ENCODE peak calls at places on chromosome 2, in seven cellular contexts. One of them, this sample, is unnamed.

GRCh38 chr2:174522553-174522952 is 35.7 kb upstream of the GPR155 start:
- DNase-seq in H1: no peak
- DNase-seq in A549: no peak
- DNase-seq in HepG2: no peak
- DNase-seq in GM12878: no peak
- DNase-seq in K562: no peak
- DNase-seq in SK-N-SH: peak; percentile 34
- DNase-seq in this sample: peak; percentile 11

GRCh38 chr2:69074926-69075325 is 61.9 kb downstream of the ANTXR1 start:
- DNase-seq in HepG2: no peak
- DNase-seq in GM12878: no peak
- DNase-seq in A549: no peak
- DNase-seq in H1: no peak
- DNase-seq in K562: no peak
- DNase-seq in SK-N-SH: no peak
- DNase-seq in this sample: no peak

GRCh38 chr2:177724398-177725287 is 332.1 kb downstream of the AGPS start:
- DNase-seq in SK-N-SH: peak; percentile 60
- DNase-seq in GM12878: no peak
- DNase-seq in K562: peak; percentile 76
- DNase-seq in A549: peak; percentile 54
- DNase-seq in HepG2: peak; percentile 47
- DNase-seq in H1: peak; percentile 13
- DNase-seq in this sample: peak; percentile 42

GRCh38 chr2:97848347-97848746 is 135.0 kb downstream of the ZAP70 start:
- DNase-seq in SK-N-SH: no peak
- DNase-seq in HepG2: no peak
- DNase-seq in K562: no peak
- DNase-seq in H1: no peak
- DNase-seq in GM12878: no peak
- DNase-seq in A549: no peak
- DNase-seq in this sample: no peak

GRCh38 chr2:55901941-55902340 is 21.6 kb downstream of the EFEMP1 start:
- DNase-seq in K562: no peak
- DNase-seq in GM12878: no peak
- DNase-seq in A549: no peak
- DNase-seq in H1: no peak
- DNase-seq in SK-N-SH: no peak
- DNase-seq in HepG2: no peak
- DNase-seq in this sample: no peak

GRCh38 chr2:174210861-174211260 is 37.5 kb downstream of the OLA1 start:
- DNase-seq in K562: no peak
- DNase-seq in SK-N-SH: no peak
- DNase-seq in HepG2: no peak
- DNase-seq in GM12878: no peak
- DNase-seq in A549: no peak
- DNase-seq in H1: no peak
- DNase-seq in this sample: no peak

GRCh38 chr2:174683392-174683759 is 80.9 kb downstream of the CHRNA1 start:
- DNase-seq in SK-N-SH: peak; percentile 49
- DNase-seq in A549: peak; percentile 50
- DNase-seq in K562: no peak
- DNase-seq in H1: no peak
- DNase-seq in HepG2: no peak
- DNase-seq in GM12878: no peak
- DNase-seq in this sample: peak; percentile 52

GRCh38 chr2:19321946-19322345 is 36.5 kb downstream of the OSR1 start:
- DNase-seq in HepG2: peak; percentile 30
- DNase-seq in GM12878: no peak
- DNase-seq in K562: no peak
- DNase-seq in A549: no peak
- DNase-seq in H1: no peak
- DNase-seq in SK-N-SH: no peak
- DNase-seq in this sample: peak; percentile 59

GRCh38 chr2:10514743-10515142 is 66.6 kb upstream of the ODC1 start:
- DNase-seq in A549: peak; percentile 73
- DNase-seq in H1: no peak
- DNase-seq in K562: no peak
- DNase-seq in HepG2: no peak
- DNase-seq in GM12878: no peak
- DNase-seq in SK-N-SH: peak; percentile 3
- DNase-seq in this sample: peak; percentile 92

GRCh38 chr2:122180972-122181371 is 425.5 kb downstream of the TSN start:
- DNase-seq in GM12878: no peak
- DNase-seq in SK-N-SH: no peak
- DNase-seq in H1: no peak
- DNase-seq in K562: no peak
- DNase-seq in HepG2: no peak
- DNase-seq in A549: no peak
- DNase-seq in this sample: no peak

GRCh38 chr2:108396845-108397244 is 19.1 kb downstream of the SULT1C4 start:
- DNase-seq in SK-N-SH: no peak
- DNase-seq in HepG2: peak; percentile 57
- DNase-seq in H1: no peak
- DNase-seq in GM12878: no peak
- DNase-seq in A549: no peak
- DNase-seq in K562: no peak
- DNase-seq in this sample: peak; percentile 47
- TF ChIP-seq RFX5 in SK-N-SH: no peak
- TF ChIP-seq RFX5 in HepG2: no peak
- TF ChIP-seq RFX5 in H1: no peak
- TF ChIP-seq RFX5 in GM12878: no peak
- TF ChIP-seq RFX5 in A549: no peak
- TF ChIP-seq RFX5 in K562: no peak
- TF ChIP-seq RFX5 in this sample: no peak

GRCh38 chr2:27587025-27587424 is 4.2 kb downstream of the ZNF512 start:
- DNase-seq in HepG2: no peak
- DNase-seq in A549: no peak
- DNase-seq in H1: no peak
- DNase-seq in GM12878: no peak
- DNase-seq in K562: no peak
- DNase-seq in SK-N-SH: no peak
- DNase-seq in this sample: no peak
- H3K9me3 ChIP-seq in HepG2: no peaks in the 10 kb centered on the region
- H3K9me3 ChIP-seq in A549: peaks cover 6% of the 10 kb centered on the region
- H3K9me3 ChIP-seq in H1: no peaks in the 10 kb centered on the region
- H3K9me3 ChIP-seq in GM12878: peaks cover 7% of the 10 kb centered on the region
- H3K9me3 ChIP-seq in K562: no peaks in the 10 kb centered on the region
- H3K9me3 ChIP-seq in SK-N-SH: peaks cover 16% of the 10 kb centered on the region
- H3K9me3 ChIP-seq in this sample: peaks cover 4% of the 10 kb centered on the region

GRCh38 chr2:65453916-65454315 is 21.5 kb upstream of the SPRED2 start:
- DNase-seq in A549: no peak
- DNase-seq in K562: no peak
- DNase-seq in SK-N-SH: no peak
- DNase-seq in H1: no peak
- DNase-seq in GM12878: no peak
- DNase-seq in HepG2: no peak
- DNase-seq in this sample: peak; percentile 11
- TF ChIP-seq RFX5 in A549: no peak
- TF ChIP-seq RFX5 in K562: no peak
- TF ChIP-seq RFX5 in SK-N-SH: no peak
- TF ChIP-seq RFX5 in H1: no peak
- TF ChIP-seq RFX5 in GM12878: no peak
- TF ChIP-seq RFX5 in HepG2: no peak
- TF ChIP-seq RFX5 in this sample: no peak

GRCh38 chr2:99278793-99279291 is 22.2 kb downstream of the LYG1 start:
- DNase-seq in HepG2: peak; percentile 99
- DNase-seq in A549: no peak
- DNase-seq in GM12878: no peak
- DNase-seq in K562: no peak
- DNase-seq in SK-N-SH: no peak
- DNase-seq in H1: no peak
- DNase-seq in this sample: peak; percentile 92

GRCh38 chr2:99275882-99276281 is 20.4 kb upstream of the LYG2 start:
- DNase-seq in HepG2: no peak
- DNase-seq in K562: no peak
- DNase-seq in H1: no peak
- DNase-seq in GM12878: no peak
- DNase-seq in A549: no peak
- DNase-seq in SK-N-SH: no peak
- DNase-seq in this sample: no peak

GRCh38 chr2:99285521-99285920 is 15.5 kb downstream of the LYG1 start:
- DNase-seq in H1: no peak
- DNase-seq in SK-N-SH: no peak
- DNase-seq in A549: no peak
- DNase-seq in GM12878: no peak
- DNase-seq in HepG2: no peak
- DNase-seq in K562: no peak
- DNase-seq in this sample: no peak

GRCh38 chr2:99279969-99280695 is 20.9 kb downstream of the LYG1 start:
- DNase-seq in HepG2: peak; percentile 26
- DNase-seq in A549: no peak
- DNase-seq in SK-N-SH: no peak
- DNase-seq in GM12878: no peak
- DNase-seq in K562: no peak
- DNase-seq in H1: no peak
- DNase-seq in this sample: no peak
- H3K9me3 ChIP-seq in HepG2: peaks cover 10% of the 10 kb centered on the region
- H3K9me3 ChIP-seq in A549: peaks cover 4% of the 10 kb centered on the region
- H3K9me3 ChIP-seq in SK-N-SH: peaks cover 3% of the 10 kb centered on the region
- H3K9me3 ChIP-seq in GM12878: no peaks in the 10 kb centered on the region
- H3K9me3 ChIP-seq in K562: no peaks in the 10 kb centered on the region
- H3K9me3 ChIP-seq in H1: no peaks in the 10 kb centered on the region
- H3K9me3 ChIP-seq in this sample: peaks cover 4% of the 10 kb centered on the region

DNA sequence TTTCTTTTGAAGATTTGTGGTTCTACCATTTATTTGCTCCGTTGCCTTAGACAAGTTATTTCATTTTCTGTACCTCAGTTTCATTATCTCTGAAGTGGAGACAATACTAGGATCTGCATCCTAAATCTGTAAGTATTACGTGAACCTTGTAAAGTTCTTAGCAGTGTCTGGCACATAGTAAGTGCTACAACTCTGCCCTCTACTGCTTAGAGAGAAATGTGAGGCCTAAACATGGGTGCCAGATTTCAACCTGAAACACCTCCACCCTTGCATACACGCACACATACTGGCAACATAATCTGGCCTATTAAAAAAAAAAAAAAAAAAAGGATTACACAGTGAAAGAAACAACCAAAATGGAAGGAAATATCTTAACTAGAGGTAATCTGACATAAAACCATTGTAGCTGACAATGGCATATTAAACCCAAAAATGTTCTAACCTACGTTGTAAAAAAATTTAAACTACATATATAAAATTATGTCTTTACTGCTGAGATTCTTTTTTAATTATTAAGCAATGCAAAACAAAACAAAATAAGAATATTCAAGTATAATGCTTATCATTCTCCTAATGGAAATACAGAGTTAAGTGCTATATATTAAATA is 132.6 kb downstream of the MAP2 start:
- DNase-seq in SK-N-SH: peak; percentile 27
- DNase-seq in HepG2: peak; percentile 32
- DNase-seq in A549: peak; percentile 8
- DNase-seq in K562: no peak
- DNase-seq in GM12878: no peak
- DNase-seq in H1: no peak
- DNase-seq in this sample: peak; percentile 59
- TF ChIP-seq RFX5 in SK-N-SH: no peak
- TF ChIP-seq RFX5 in HepG2: no peak
- TF ChIP-seq RFX5 in A549: no peak
- TF ChIP-seq RFX5 in K562: no peak
- TF ChIP-seq RFX5 in GM12878: no peak
- TF ChIP-seq RFX5 in H1: no peak
- TF ChIP-seq RFX5 in this sample: no peak

DNA sequence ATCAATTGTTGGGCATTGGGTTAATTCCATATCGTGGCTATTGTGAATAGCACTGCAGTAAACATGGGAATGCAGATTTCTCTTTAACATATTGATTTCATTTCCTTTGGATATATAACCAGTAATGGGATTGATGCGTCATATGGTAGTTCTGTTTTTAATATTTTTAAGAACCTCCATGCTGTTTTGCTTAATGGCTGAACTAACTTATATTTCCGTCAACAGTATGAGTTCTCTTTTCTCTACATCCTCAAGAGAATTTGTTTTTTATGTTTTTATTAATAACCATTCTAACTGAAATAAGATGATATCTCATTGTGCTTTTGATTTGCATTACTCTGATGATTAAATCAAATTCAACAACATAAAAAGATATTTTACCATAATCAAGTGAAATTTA is 228.5 kb upstream of the FSIP2 start:
- DNase-seq in A549: no peak
- DNase-seq in GM12878: no peak
- DNase-seq in K562: no peak
- DNase-seq in SK-N-SH: no peak
- DNase-seq in HepG2: no peak
- DNase-seq in H1: no peak
- DNase-seq in this sample: no peak
- H3K9me3 ChIP-seq in A549: peaks cover 2% of the 10 kb centered on the region
- H3K9me3 ChIP-seq in GM12878: no peaks in the 10 kb centered on the region
- H3K9me3 ChIP-seq in K562: no peaks in the 10 kb centered on the region
- H3K9me3 ChIP-seq in SK-N-SH: peaks cover 19% of the 10 kb centered on the region
- H3K9me3 ChIP-seq in HepG2: peaks cover 67% of the 10 kb centered on the region
- H3K9me3 ChIP-seq in H1: peaks cover 20% of the 10 kb centered on the region
- H3K9me3 ChIP-seq in this sample: peaks cover 5% of the 10 kb centered on the region

GRCh38 chr2:88090446-88091283 is 23.0 kb downstream of the SMYD1 start:
- DNase-seq in K562: no peak
- DNase-seq in GM12878: no peak
- DNase-seq in HepG2: no peak
- DNase-seq in H1: no peak
- DNase-seq in A549: no peak
- DNase-seq in SK-N-SH: no peak
- DNase-seq in this sample: no peak
- TF ChIP-seq RFX5 in K562: no peak
- TF ChIP-seq RFX5 in GM12878: no peak
- TF ChIP-seq RFX5 in HepG2: no peak
- TF ChIP-seq RFX5 in H1: no peak
- TF ChIP-seq RFX5 in A549: no peak
- TF ChIP-seq RFX5 in SK-N-SH: no peak
- TF ChIP-seq RFX5 in this sample: no peak

GRCh38 chr2:219459460-219460311 is 25.0 kb downstream of the SPEG start:
- DNase-seq in SK-N-SH: peak; percentile 88
- DNase-seq in H1: no peak
- DNase-seq in K562: peak; percentile 71
- DNase-seq in GM12878: no peak
- DNase-seq in A549: peak; percentile 75
- DNase-seq in HepG2: peak; percentile 58
- DNase-seq in this sample: peak; percentile 63
- H3K9me3 ChIP-seq in SK-N-SH: no peaks in the 10 kb centered on the region
- H3K9me3 ChIP-seq in H1: no peaks in the 10 kb centered on the region
- H3K9me3 ChIP-seq in K562: no peaks in the 10 kb centered on the region
- H3K9me3 ChIP-seq in GM12878: no peaks in the 10 kb centered on the region
- H3K9me3 ChIP-seq in A549: no peaks in the 10 kb centered on the region
- H3K9me3 ChIP-seq in HepG2: no peaks in the 10 kb centered on the region
- H3K9me3 ChIP-seq in this sample: no peaks in the 10 kb centered on the region

GRCh38 chr2:231378028-231378722 is 17.3 kb upstream of the B3GNT7 start:
- DNase-seq in GM12878: no peak
- DNase-seq in SK-N-SH: no peak
- DNase-seq in HepG2: peak; percentile 67
- DNase-seq in K562: no peak
- DNase-seq in H1: no peak
- DNase-seq in A549: no peak
- DNase-seq in this sample: no peak
- TF ChIP-seq RFX5 in GM12878: no peak
- TF ChIP-seq RFX5 in SK-N-SH: no peak
- TF ChIP-seq RFX5 in HepG2: peak; percentile 25
- TF ChIP-seq RFX5 in K562: no peak
- TF ChIP-seq RFX5 in H1: no peak
- TF ChIP-seq RFX5 in A549: no peak
- TF ChIP-seq RFX5 in this sample: no peak